ENCODE peak calls at places on chromosome 12, in six cellular contexts. G is glutamatergic neuron, X is spleen, F is GM06990, C is astrocyte of the spinal cord, L is fibroblast of mammary gland. H is an unnamed sample.
A peak's percentile ranks its signal among the peaks of the same experiment; 100 is the strongest.

GRCh38 chr12:13000616-13000934 is 510 bp upstream of the HEBP1 start:
- DNase-seq in G (no peak), X (no peak), F (no peak), C (no peak), L (no peak), H (no peak)

GRCh38 chr12:89236237-89236636 is 116.1 kb downstream of the DUSP6 start:
- DNase-seq in G (no peak), X (no peak), F (no peak), C (peak; percentile 62), L (peak; percentile 84), H (no peak)

GRCh38 chr12:67475725-67476124 is 172.8 kb upstream of the DYRK2 start:
- DNase-seq in G (no peak), X (no peak), F (no peak), C (no peak), L (no peak), H (no peak)

GRCh38 chr12:62784576-62784975 is 150.4 kb downstream of the PPM1H start:
- DNase-seq in G (no peak), X (no peak), F (no peak), C (peak; percentile 14), L (no peak), H (no peak)

GRCh38 chr12:50222275-50222783 is 55.2 kb upstream of the CERS5 start:
- DNase-seq in G (peak; percentile 55), X (no peak), F (peak; percentile 39), C (peak; percentile 91), L (peak; percentile 91), H (no peak)

GRCh38 chr12:77354766-77355362 is 289.5 kb upstream of the E2F7 start:
- DNase-seq in G (no peak), X (no peak), F (no peak), C (peak; percentile 31), L (peak; percentile 55), H (no peak)

GRCh38 chr12:65999564-66000280 is 130.8 kb downstream of the LLPH start:
- DNase-seq in G (no peak), X (no peak), F (no peak), C (peak; percentile 69), L (no peak), H (no peak)

GRCh38 chr12:69456239-69456638 is 13.9 kb upstream of the FRS2 start:
- DNase-seq in G (no peak), X (no peak), F (no peak), C (no peak), L (no peak), H (no peak)

GRCh38 chr12:49410833-49411232 is 43.6 kb downstream of the SPATS2 start:
- DNase-seq in G (no peak), X (no peak), F (no peak), C (no peak), L (no peak), H (no peak)

GRCh38 chr12:18683603-18684002 is 54.2 kb downstream of the PLCZ1 start:
- DNase-seq in G (no peak), X (no peak), F (no peak), C (peak; percentile 27), L (peak; percentile 38), H (no peak)

GRCh38 chr12:81078469-81079196 is 754 bp downstream of the ACSS3 start:
- DNase-seq in G (no peak), X (no peak), F (no peak), C (peak; percentile 66), L (peak; percentile 80), H (no peak)

GRCh38 chr12:104490850-104491249 is 34.1 kb downstream of the CHST11 start:
- DNase-seq in G (no peak), X (no peak), F (no peak), C (no peak), L (no peak), H (no peak)

GRCh38 chr12:58372298-58372697 is 430.9 kb downstream of the ATP23 start:
- DNase-seq in G (no peak), X (no peak), F (peak; percentile 10), C (no peak), L (no peak), H (no peak)

GRCh38 chr12:62292761-62293446 is 32.7 kb downstream of the USP15 start:
- DNase-seq in G (no peak), X (no peak), F (no peak), C (no peak), L (no peak), H (peak; percentile 39)

GRCh38 chr12:109961612-109962011 is 34.6 kb downstream of the GIT2 start:
- DNase-seq in G (no peak), X (no peak), F (no peak), C (peak; percentile 53), L (no peak), H (no peak)

GRCh38 chr12:4118017-4118510 is 155.5 kb upstream of the CCND2 start:
- DNase-seq in G (no peak), X (no peak), F (peak; percentile 65), C (peak; percentile 34), L (peak; percentile 71), H (no peak)

GRCh38 chr12:67937822-67938221 is 51.4 kb upstream of the IFNG-AS1 start:
- DNase-seq in G (no peak), X (no peak), F (no peak), C (no peak), L (no peak), H (no peak)

GRCh38 chr12:116929885-116930284 is 19.1 kb downstream of the FBXW8 start:
- DNase-seq in G (no peak), X (no peak), F (no peak), C (no peak), L (no peak), H (no peak)

GRCh38 chr12:32859389-32859788 is 37.2 kb downstream of the PKP2 start:
- DNase-seq in G (no peak), X (no peak), F (no peak), C (no peak), L (no peak), H (no peak)

GRCh38 chr12:107349008-107349747 is 255.8 kb upstream of the CRY1 start:
- DNase-seq in G (no peak), X (no peak), F (no peak), C (peak; percentile 93), L (peak; percentile 84), H (no peak)

GRCh38 chr12:132236930-132237771 is 92.2 kb downstream of the GALNT9 start:
- DNase-seq in G (no peak), X (peak; percentile 67), F (no peak), C (no peak), L (no peak), H (peak; percentile 84)

GRCh38 chr12:103422328-103422727 is 73.4 kb downstream of the C12orf42 start:
- DNase-seq in G (no peak), X (no peak), F (no peak), C (no peak), L (no peak), H (no peak)

GRCh38 chr12:71780207-71780822 is 25.7 kb downstream of the RAB21 start:
- DNase-seq in G (peak; percentile 48), X (no peak), F (no peak), C (peak; percentile 46), L (peak; percentile 60), H (no peak)

GRCh38 chr12:30517320-30517719 is 178.3 kb downstream of the IPO8 start:
- DNase-seq in G (no peak), X (no peak), F (no peak), C (no peak), L (no peak), H (no peak)

GRCh38 chr12:40788276-40788675 is 96.0 kb downstream of the CNTN1 start:
- DNase-seq in G (peak; percentile 9), X (no peak), F (no peak), C (no peak), L (no peak), H (no peak)

GRCh38 chr12:95815635-95816212 is 25.2 kb upstream of the NTN4 start:
- DNase-seq in G (no peak), X (no peak), F (no peak), C (peak; percentile 52), L (peak; percentile 56), H (no peak)

GRCh38 chr12:34301251-34302130 is 279.2 kb downstream of the ALG10 start:
- DNase-seq in G (no peak), X (peak; percentile 51), F (no peak), C (no peak), L (no peak), H (peak; percentile 77)

GRCh38 chr12:130266751-130267150 is 70.9 kb upstream of the PIWIL1 start:
- DNase-seq in G (no peak), X (no peak), F (no peak), C (no peak), L (no peak), H (no peak)

GRCh38 chr12:92769124-92769901 is 66.5 kb downstream of the PLEKHG7 start:
- DNase-seq in G (no peak), X (no peak), F (peak; percentile 34), C (peak; percentile 32), L (no peak), H (no peak)

GRCh38 chr12:3493225-3494049 is 2.4 kb downstream of the PRMT8 start:
- DNase-seq in G (peak; percentile 71), X (no peak), F (no peak), C (no peak), L (no peak), H (no peak)

GRCh38 chr12:20716985-20717384 is 21.9 kb downstream of the SLCO1C1 start:
- DNase-seq in G (no peak), X (no peak), F (no peak), C (no peak), L (no peak), H (no peak)

GRCh38 chr12:128190614-128191013 is 76.4 kb upstream of the TMEM132C start:
- DNase-seq in G (peak; percentile 61), X (no peak), F (no peak), C (no peak), L (no peak), H (no peak)
- TF ChIP-seq CTCF in G (peak; percentile 65), X (peak; percentile 26), F (no peak), C (no peak), L (no peak), H (peak; percentile 59)

GRCh38 chr12:54824402-54824801 is 29.9 kb upstream of the MUCL1 start:
- DNase-seq in G (no peak), X (no peak), F (no peak), C (no peak), L (no peak), H (no peak)
- TF ChIP-seq CTCF in G (peak; percentile 76), X (peak; percentile 5), F (peak; percentile 10), C (no peak), L (peak; percentile 10), H (peak; percentile 32)

GRCh38 chr12:46267618-46268348 is 1.1 kb downstream of the SLC38A1 start:
- DNase-seq in G (peak; percentile 24), X (peak; percentile 82), F (peak; percentile 49), C (peak; percentile 37), L (peak; percentile 46), H (no peak)
- TF ChIP-seq CTCF in G (no peak), X (no peak), F (no peak), C (no peak), L (no peak), H (no peak)

DNA sequence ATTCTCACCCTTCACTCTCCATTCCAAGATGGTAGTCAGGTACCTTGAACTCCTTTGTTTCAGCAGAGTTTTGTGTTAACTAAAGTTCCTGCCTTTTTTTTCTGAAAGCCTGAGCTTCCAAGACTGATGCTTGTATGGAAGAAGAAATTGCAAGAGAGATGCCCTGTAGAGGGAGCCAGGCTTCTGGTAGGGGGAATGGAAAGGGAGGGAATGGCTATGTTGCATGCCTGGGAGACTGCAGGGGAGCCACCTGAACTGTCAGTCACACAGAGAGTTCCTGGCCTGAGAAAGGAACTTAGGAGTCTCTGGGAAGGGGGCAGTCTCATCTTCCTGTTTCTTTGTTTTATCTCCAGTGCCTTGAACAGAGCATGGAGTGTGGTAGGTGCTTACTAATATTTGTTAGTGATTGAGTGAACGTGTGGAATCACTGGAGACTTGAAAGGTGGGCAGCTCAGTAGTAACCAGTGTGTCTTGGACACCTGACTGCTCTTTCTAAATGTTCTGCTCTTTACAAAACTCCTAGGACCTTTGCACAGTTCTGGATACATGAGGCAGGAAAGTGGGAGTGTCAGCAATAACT is 132.2 kb downstream of the ANO4 start:
- DNase-seq in G (peak; percentile 19), X (no peak), F (no peak), C (peak; percentile 33), L (peak; percentile 35), H (no peak)
- TF ChIP-seq CTCF in G (no peak), X (no peak), F (peak; percentile 22), C (peak; percentile 59), L (peak; percentile 52), H (peak; percentile 68)

H was measured in chondrocyte.